ENCODE peak calls at places on chromosomes 2 and 18, in nine cellular contexts. V is GF-D8; R is bronchial epithelial cell; Z is DMS153; W is stimulated activated CD8-positive, alpha-beta memory T cell treated with anti-CD3 and anti-CD28 coated beads, Interleukin-15, amount 100 ng/mL, for 24 hours; T is left ventricle myocardium superior; O is mammary epithelial cell; Q is CD4-positive, CD25-positive, alpha-beta regulatory T cell; L is NCI-H524. Y is an unnamed sample.

GRCh38 chr2:239561448-239562001 is 160.7 kb upstream of the HDAC4 start:
- DNase-seq in T (peak), W (no peak), O (no peak), R (no peak), Q (no peak), Z (no peak), V (no peak), L (no peak), Y (no peak)

GRCh38 chr2:119544075-119545031 is at the start of gene CFAP221:
- DNase-seq in Q (no peak), L (peak), V (no peak), W (peak), R (peak), T (peak), Z (peak), O (peak), Y (peak)

GRCh38 chr18:3842844-3843243 is 392.9 kb downstream of the TGIF1 start:
- DNase-seq in T (no peak), R (no peak), L (peak), Q (no peak), Z (no peak), V (no peak), O (no peak), W (no peak), Y (no peak)

GRCh38 chr2:236895497-236895896 is 190.2 kb upstream of the COPS8 start:
- DNase-seq in O (no peak), L (no peak), V (no peak), T (no peak), R (no peak), W (no peak), Z (no peak), Q (no peak), Y (no peak)

GRCh38 chr2:73175663-73176204 is 26.6 kb upstream of the NOTO start:
- DNase-seq in O (peak), L (peak), Q (peak), Z (no peak), W (peak), T (peak), R (peak), V (no peak), Y (peak)

GRCh38 chr2:55420901-55421300 is 1.2 kb upstream of the CCDC88A start:
- DNase-seq in V (no peak), L (no peak), Q (no peak), W (no peak), Z (no peak), R (no peak), O (no peak), T (no peak), Y (no peak)

GRCh38 chr2:32849456-32850194 is 97.1 kb upstream of the LTBP1 start:
- DNase-seq in T (no peak), Q (no peak), O (no peak), R (no peak), V (no peak), Z (no peak), W (no peak), L (no peak), Y (no peak)

GRCh38 chr18:64618390-64618789 is 469.5 kb upstream of the LINC00305 start:
- DNase-seq in Z (no peak), R (no peak), Q (no peak), W (no peak), O (no peak), L (peak), V (no peak), T (no peak), Y (no peak)

GRCh38 chr18:515838-516237 is 15.3 kb upstream of the COLEC12 start:
- DNase-seq in L (no peak), W (no peak), Z (no peak), O (no peak), Q (no peak), V (no peak), T (no peak), R (no peak), Y (peak)

GRCh38 chr2:67465623-67466022 is 68.5 kb downstream of the ETAA1 start:
- DNase-seq in R (no peak), T (no peak), V (no peak), L (no peak), Z (no peak), W (no peak), Q (no peak), O (no peak), Y (no peak)

GRCh38 chr2:160388464-160389263 is 104.9 kb downstream of the RBMS1 start:
- DNase-seq in R (no peak), Q (no peak), Z (no peak), W (no peak), O (no peak), V (peak), T (no peak), L (no peak), Y (no peak)

GRCh38 chr18:48923746-48924580 is 26.8 kb downstream of the SMAD7 start:
- DNase-seq in Z (no peak), W (no peak), V (no peak), L (no peak), Q (no peak), T (no peak), R (peak), O (peak), Y (peak)